ENCODE peak calls at places on chromosomes 2 and 18, in six cellular contexts. S is brain pericyte; T is effector memory CD4-positive, alpha-beta T cell; N is activated T-cell treated with anti-CD3 and anti-CD28 coated beads, Interleukin-2, amount 50 U/mL, for 72 hours; E is uterus; D is GM12891. R is an unnamed sample.

GRCh38 chr2:17166506-17166905 is 351.7 kb downstream of the RAD51AP2 start:
- DNase-seq in S (no peak), T (no peak), N (no peak), E (no peak), D (no peak), R (no peak)

GRCh38 chr2:9158786-9159779 is 47.5 kb upstream of the ASAP2 start:
- DNase-seq in S (no peak), T (no peak), N (no peak), E (no peak), D (no peak), R (no peak)

GRCh38 chr2:40113997-40114396 is 334.9 kb upstream of the THUMPD2 start:
- DNase-seq in S (no peak), T (no peak), N (no peak), E (no peak), D (no peak), R (no peak)

GRCh38 chr2:95389256-95390119 is 13.0 kb upstream of the FAHD2A start:
- DNase-seq in S (no peak), T (no peak), N (peak; percentile 69), E (peak; percentile 59), D (peak; percentile 87), R (peak; percentile 77)

GRCh38 chr18:3209859-3210569 is 9.8 kb downstream of the MYOM1 start:
- DNase-seq in S (no peak), T (no peak), N (peak; percentile 28), E (no peak), D (no peak), R (no peak)

GRCh38 chr2:86274265-86274917 is 63.0 kb downstream of the REEP1 start:
- DNase-seq in S (no peak), T (no peak), N (peak; percentile 7), E (no peak), D (no peak), R (peak; percentile 25)

GRCh38 chr2:19488009-19488691 is 129.7 kb upstream of the OSR1 start:
- DNase-seq in S (no peak), T (no peak), N (peak; percentile 52), E (no peak), D (no peak), R (no peak)

GRCh38 chr2:134782792-134783191 is 55.6 kb upstream of the ACMSD start:
- DNase-seq in S (no peak), T (no peak), N (no peak), E (no peak), D (no peak), R (peak; percentile 29)

GRCh38 chr18:58186258-58186948 is 142.4 kb downstream of the NEDD4L start:
- DNase-seq in S (peak; percentile 41), T (no peak), N (no peak), E (no peak), D (no peak), R (no peak)

GRCh38 chr18:28767781-28768211 is 590.9 kb upstream of the CDH2 start:
- DNase-seq in S (no peak), T (no peak), N (no peak), E (no peak), D (no peak), R (no peak)

GRCh38 chr2:2271471-2271941 is 59.6 kb downstream of the MYT1L start:
- DNase-seq in S (no peak), T (no peak), N (no peak), E (no peak), D (no peak), R (no peak)

GRCh38 chr2:113245276-113245711 is 33.4 kb downstream of the PAX8 start:
- DNase-seq in S (no peak), T (no peak), N (no peak), E (no peak), D (no peak), R (no peak)

GRCh38 chr18:13452448-13452811 is 233.9 kb downstream of the LDLRAD4 start:
- DNase-seq in S (peak; percentile 50), T (no peak), N (no peak), E (peak; percentile 50), D (no peak), R (no peak)

GRCh38 chr2:85309699-85310321 is 18.0 kb downstream of the TGOLN2 start:
- DNase-seq in S (no peak), T (no peak), N (no peak), E (peak; percentile 38), D (no peak), R (no peak)

GRCh38 chr18:43870626-43871025 is 593.3 kb upstream of the SYT4 start:
- DNase-seq in S (no peak), T (no peak), N (no peak), E (no peak), D (no peak), R (no peak)

GRCh38 chr2:46175409-46175808 is 121.8 kb upstream of the EPAS1 start:
- DNase-seq in S (no peak), T (no peak), N (no peak), E (no peak), D (no peak), R (no peak)

GRCh38 chr18:22985250-22985649 is 52.1 kb downstream of the RBBP8 start:
- DNase-seq in S (no peak), T (no peak), N (no peak), E (no peak), D (no peak), R (no peak)

GRCh38 chr2:25226827-25227226 is 58.4 kb upstream of the POMC start:
- DNase-seq in S (no peak), T (no peak), N (no peak), E (no peak), D (no peak), R (no peak)

GRCh38 chr2:188582206-188582605 is 290.5 kb downstream of the GULP1 start:
- DNase-seq in S (no peak), T (no peak), N (no peak), E (no peak), D (no peak), R (no peak)

GRCh38 chr18:79699653-79700052 is 20.1 kb downstream of the CTDP1 start:
- DNase-seq in S (no peak), T (no peak), N (no peak), E (no peak), D (no peak), R (no peak)

GRCh38 chr2:230256735-230257332 is 31.3 kb downstream of the SP140 start:
- DNase-seq in S (no peak), T (no peak), N (peak; percentile 21), E (no peak), D (no peak), R (no peak)

GRCh38 chr2:12081481-12082210 is 335.2 kb downstream of the LPIN1 start:
- DNase-seq in S (no peak), T (no peak), N (no peak), E (no peak), D (no peak), R (no peak)

GRCh38 chr18:59149007-59149406 is 9.3 kb downstream of the SEC11C start:
- DNase-seq in S (no peak), T (no peak), N (no peak), E (no peak), D (no peak), R (no peak)

GRCh38 chr2:42036413-42036812 is 11.4 kb upstream of the PKDCC start:
- DNase-seq in S (no peak), T (no peak), N (no peak), E (no peak), D (no peak), R (no peak)

GRCh38 chr2:155368934-155369333 is 670.4 kb downstream of the KCNJ3 start:
- DNase-seq in S (no peak), T (no peak), N (no peak), E (no peak), D (no peak), R (no peak)

GRCh38 chr2:19799881-19800780 is 101.7 kb downstream of the TTC32 start:
- DNase-seq in S (no peak), T (no peak), N (no peak), E (no peak), D (no peak), R (no peak)

GRCh38 chr2:68237404-68237803 is 14.9 kb downstream of the PPP3R1 start:
- DNase-seq in S (no peak), T (no peak), N (no peak), E (no peak), D (no peak), R (no peak)

GRCh38 chr2:37698931-37699481 is 27.6 kb upstream of the CDC42EP3 start:
- DNase-seq in S (no peak), T (no peak), N (no peak), E (no peak), D (no peak), R (no peak)

GRCh38 chr18:79575891-79576685 is 103.5 kb upstream of the CTDP1 start:
- DNase-seq in S (no peak), T (no peak), N (no peak), E (peak; percentile 62), D (no peak), R (no peak)

GRCh38 chr2:232592687-232593407 is 40.6 kb upstream of the EFHD1 start:
- DNase-seq in S (no peak), T (no peak), N (peak; percentile 8), E (no peak), D (no peak), R (no peak)

GRCh38 chr2:219489315-219489714 is 9.4 kb upstream of the GMPPA start:
- DNase-seq in S (no peak), T (no peak), N (no peak), E (no peak), D (no peak), R (no peak)

GRCh38 chr18:79567481-79568147 is 112.0 kb upstream of the CTDP1 start:
- DNase-seq in S (no peak), T (no peak), N (no peak), E (peak; percentile 59), D (no peak), R (no peak)

GRCh38 chr2:9099341-9099751 is 95.9 kb upstream of the MBOAT2 start:
- DNase-seq in S (no peak), T (no peak), N (peak; percentile 31), E (no peak), D (peak; percentile 62), R (peak; percentile 58)

GRCh38 chr18:2955966-2956521 is 56.9 kb downstream of the LPIN2 start:
- DNase-seq in S (no peak), T (no peak), N (no peak), E (no peak), D (no peak), R (no peak)

GRCh38 chr18:45954070-45954712 is 12.9 kb downstream of the EPG5 start:
- DNase-seq in S (no peak), T (no peak), N (no peak), E (no peak), D (no peak), R (no peak)

GRCh38 chr2:43458002-43458628 is 137.7 kb downstream of the THADA start:
- DNase-seq in S (no peak), T (no peak), N (no peak), E (no peak), D (no peak), R (no peak)

R was measured in GM19239.